ENCODE peak calls at places on chromosomes 2 and 18, in four cellular contexts. One of them, this sample, is unnamed.

GRCh38 chr18:59502222-59502898 is 143.3 kb upstream of the LMAN1 start:
- DNase-seq in psoas muscle: no peak
- DNase-seq in dorsolateral prefrontal cortex: no peak
- DNase-seq in WERI-Rb-1: no peak
- DNase-seq in this sample: no peak

GRCh38 chr2:234102112-234102511 is 51.6 kb downstream of the SPP2 start:
- DNase-seq in psoas muscle: no peak
- DNase-seq in dorsolateral prefrontal cortex: no peak
- DNase-seq in WERI-Rb-1: no peak
- DNase-seq in this sample: no peak

GRCh38 chr18:74476154-74476553 is 19.0 kb upstream of the DIPK1C start:
- DNase-seq in psoas muscle: peak; percentile 60
- DNase-seq in dorsolateral prefrontal cortex: peak; percentile 71
- DNase-seq in WERI-Rb-1: peak; percentile 75
- DNase-seq in this sample: no peak

GRCh38 chr2:115165529-115166109 is 723.2 kb downstream of the DPP10 start:
- DNase-seq in psoas muscle: no peak
- DNase-seq in dorsolateral prefrontal cortex: no peak
- DNase-seq in WERI-Rb-1: peak; percentile 30
- DNase-seq in this sample: no peak

GRCh38 chr2:10668402-10669012 is 21.3 kb downstream of the NOL10 start:
- DNase-seq in psoas muscle: no peak
- DNase-seq in dorsolateral prefrontal cortex: no peak
- DNase-seq in WERI-Rb-1: no peak
- DNase-seq in this sample: peak; percentile 72

GRCh38 chr18:40868110-40868858 is 1086.8 kb upstream of the PIK3C3 start:
- DNase-seq in psoas muscle: no peak
- DNase-seq in dorsolateral prefrontal cortex: no peak
- DNase-seq in WERI-Rb-1: no peak
- DNase-seq in this sample: no peak

GRCh38 chr2:219517954-219518778 is 3.9 kb downstream of the ASIC4 start:
- DNase-seq in psoas muscle: no peak
- DNase-seq in dorsolateral prefrontal cortex: no peak
- DNase-seq in WERI-Rb-1: peak; percentile 91
- DNase-seq in this sample: no peak

GRCh38 chr2:226515344-226516055 is 284.1 kb downstream of the IRS1 start:
- DNase-seq in psoas muscle: no peak
- DNase-seq in dorsolateral prefrontal cortex: no peak
- DNase-seq in WERI-Rb-1: no peak
- DNase-seq in this sample: no peak

GRCh38 chr2:64562148-64562784 is 38.1 kb downstream of the AFTPH start:
- DNase-seq in psoas muscle: no peak
- DNase-seq in dorsolateral prefrontal cortex: no peak
- DNase-seq in WERI-Rb-1: no peak
- DNase-seq in this sample: no peak

GRCh38 chr18:34511435-34511834 is 198.7 kb upstream of the DTNA start:
- DNase-seq in psoas muscle: no peak
- DNase-seq in dorsolateral prefrontal cortex: no peak
- DNase-seq in WERI-Rb-1: no peak
- DNase-seq in this sample: no peak

GRCh38 chr18:71036783-71037182 is 747.9 kb downstream of the SOCS6 start:
- DNase-seq in psoas muscle: no peak
- DNase-seq in dorsolateral prefrontal cortex: no peak
- DNase-seq in WERI-Rb-1: no peak
- DNase-seq in this sample: no peak

GRCh38 chr2:161223139-161223732 is 63.0 kb downstream of the TANK start:
- DNase-seq in psoas muscle: no peak
- DNase-seq in dorsolateral prefrontal cortex: no peak
- DNase-seq in WERI-Rb-1: no peak
- DNase-seq in this sample: no peak

GRCh38 chr2:37276291-37276690 is 44.8 kb downstream of the NDUFAF7 start:
- DNase-seq in psoas muscle: no peak
- DNase-seq in dorsolateral prefrontal cortex: no peak
- DNase-seq in WERI-Rb-1: no peak
- DNase-seq in this sample: no peak

GRCh38 chr2:224175538-224175937 is 136.5 kb upstream of the SERPINE2 start:
- DNase-seq in psoas muscle: no peak
- DNase-seq in dorsolateral prefrontal cortex: no peak
- DNase-seq in WERI-Rb-1: no peak
- DNase-seq in this sample: no peak

GRCh38 chr2:173402405-173402974 is 47.8 kb downstream of the CDCA7 start:
- DNase-seq in psoas muscle: peak; percentile 83
- DNase-seq in dorsolateral prefrontal cortex: peak; percentile 69
- DNase-seq in WERI-Rb-1: peak; percentile 92
- DNase-seq in this sample: peak; percentile 80

GRCh38 chr2:215395687-215396460 is 40.0 kb downstream of the FN1 start:
- DNase-seq in psoas muscle: no peak
- DNase-seq in dorsolateral prefrontal cortex: no peak
- DNase-seq in WERI-Rb-1: no peak
- DNase-seq in this sample: no peak

GRCh38 chr2:9757430-9758287 is 85.6 kb upstream of the TAF1B start:
- DNase-seq in psoas muscle: peak; percentile 87
- DNase-seq in dorsolateral prefrontal cortex: peak; percentile 46
- DNase-seq in WERI-Rb-1: no peak
- DNase-seq in this sample: no peak

GRCh38 chr2:64485961-64486360 is 32.0 kb downstream of the LGALSL start:
- DNase-seq in psoas muscle: peak; percentile 63
- DNase-seq in dorsolateral prefrontal cortex: no peak
- DNase-seq in WERI-Rb-1: no peak
- DNase-seq in this sample: no peak

GRCh38 chr2:13651684-13652131 is 935.0 kb downstream of the TRIB2 start:
- DNase-seq in psoas muscle: no peak
- DNase-seq in dorsolateral prefrontal cortex: no peak
- DNase-seq in WERI-Rb-1: no peak
- DNase-seq in this sample: no peak

GRCh38 chr2:29802976-29803375 is 118.4 kb downstream of the ALK start:
- DNase-seq in psoas muscle: no peak
- DNase-seq in dorsolateral prefrontal cortex: no peak
- DNase-seq in WERI-Rb-1: no peak
- DNase-seq in this sample: no peak

GRCh38 chr2:7468955-7469354 is 551.7 kb downstream of the RNF144A start:
- DNase-seq in psoas muscle: no peak
- DNase-seq in dorsolateral prefrontal cortex: no peak
- DNase-seq in WERI-Rb-1: no peak
- DNase-seq in this sample: no peak

GRCh38 chr18:48942554-48943261 is 8.1 kb downstream of the SMAD7 start:
- DNase-seq in psoas muscle: no peak
- DNase-seq in dorsolateral prefrontal cortex: no peak
- DNase-seq in WERI-Rb-1: no peak
- DNase-seq in this sample: no peak

GRCh38 chr18:13376298-13376840 is 157.8 kb downstream of the LDLRAD4 start:
- DNase-seq in psoas muscle: no peak
- DNase-seq in dorsolateral prefrontal cortex: no peak
- DNase-seq in WERI-Rb-1: no peak
- DNase-seq in this sample: no peak

GRCh38 chr2:201971516-201972228 is 62.0 kb upstream of the FZD7 start:
- DNase-seq in psoas muscle: no peak
- DNase-seq in dorsolateral prefrontal cortex: no peak
- DNase-seq in WERI-Rb-1: no peak
- DNase-seq in this sample: no peak

GRCh38 chr18:59537581-59537980 is 159.6 kb downstream of the CCBE1 start:
- DNase-seq in psoas muscle: no peak
- DNase-seq in dorsolateral prefrontal cortex: no peak
- DNase-seq in WERI-Rb-1: no peak
- DNase-seq in this sample: no peak

GRCh38 chr2:237171396-237171795 is 85.7 kb downstream of the COPS8 start:
- DNase-seq in psoas muscle: no peak
- DNase-seq in dorsolateral prefrontal cortex: no peak
- DNase-seq in WERI-Rb-1: no peak
- DNase-seq in this sample: no peak
- TF ChIP-seq CTCF in psoas muscle: peak; percentile 20
- TF ChIP-seq CTCF in dorsolateral prefrontal cortex: no peak
- TF ChIP-seq CTCF in WERI-Rb-1: no peak
- TF ChIP-seq CTCF in this sample: no peak

DNA sequence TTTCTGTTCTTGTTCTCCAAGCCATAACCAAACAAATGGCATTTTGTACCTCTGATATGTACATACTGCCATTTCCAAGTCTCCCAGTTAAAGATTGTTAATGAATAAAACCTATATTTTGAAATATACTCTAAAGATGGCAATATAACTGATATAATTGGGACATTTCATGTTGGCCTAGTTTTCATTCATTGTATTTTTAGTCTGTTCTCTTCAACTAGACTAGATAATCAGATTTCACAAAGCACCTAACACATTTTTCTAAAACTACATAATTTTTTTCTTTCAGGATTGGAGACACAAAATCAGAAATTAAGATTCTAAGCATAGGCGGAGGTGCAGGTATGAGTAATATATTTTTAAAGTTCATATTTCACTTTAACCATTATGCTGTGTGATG is 5.6 kb downstream of the HNMT start:
- DNase-seq in psoas muscle: no peak
- DNase-seq in dorsolateral prefrontal cortex: no peak
- DNase-seq in WERI-Rb-1: no peak
- DNase-seq in this sample: no peak
- TF ChIP-seq CTCF in psoas muscle: no peak
- TF ChIP-seq CTCF in dorsolateral prefrontal cortex: no peak
- TF ChIP-seq CTCF in WERI-Rb-1: no peak
- TF ChIP-seq CTCF in this sample: no peak

GRCh38 chr18:42095732-42096377 is 140.8 kb downstream of the PIK3C3 start:
- DNase-seq in psoas muscle: no peak
- DNase-seq in dorsolateral prefrontal cortex: no peak
- DNase-seq in WERI-Rb-1: no peak
- DNase-seq in this sample: no peak
- TF ChIP-seq CTCF in psoas muscle: no peak
- TF ChIP-seq CTCF in dorsolateral prefrontal cortex: no peak
- TF ChIP-seq CTCF in WERI-Rb-1: no peak
- TF ChIP-seq CTCF in this sample: no peak

GRCh38 chr2:154443919-154444318 is 254.6 kb upstream of the KCNJ3 start:
- DNase-seq in psoas muscle: no peak
- DNase-seq in dorsolateral prefrontal cortex: no peak
- DNase-seq in WERI-Rb-1: no peak
- DNase-seq in this sample: no peak

GRCh38 chr2:154437104-154437503 is 261.4 kb upstream of the KCNJ3 start:
- DNase-seq in psoas muscle: no peak
- DNase-seq in dorsolateral prefrontal cortex: no peak
- DNase-seq in WERI-Rb-1: no peak
- DNase-seq in this sample: no peak

DNA sequence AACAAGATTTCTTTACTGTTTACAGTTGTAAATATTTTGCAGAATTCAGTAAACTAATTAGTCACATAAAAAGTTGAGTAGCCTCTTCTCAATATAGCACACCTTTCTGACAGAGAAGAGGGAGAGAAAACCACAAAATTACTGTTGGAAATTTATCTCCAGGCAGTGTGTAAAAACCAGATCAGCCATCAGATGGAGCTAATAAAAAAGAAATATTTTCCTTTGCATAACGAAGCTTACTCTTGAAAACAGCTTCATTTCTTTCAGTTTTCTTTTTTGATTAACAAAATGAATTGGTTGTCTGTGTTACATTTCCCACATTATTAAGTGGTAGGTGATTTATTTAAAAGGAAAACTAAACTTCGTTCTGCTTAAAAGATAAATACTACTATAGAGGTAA is 259.3 kb upstream of the KCNJ3 start:
- DNase-seq in psoas muscle: no peak
- DNase-seq in dorsolateral prefrontal cortex: no peak
- DNase-seq in WERI-Rb-1: no peak
- DNase-seq in this sample: no peak
- TF ChIP-seq CTCF in psoas muscle: peak; percentile 10
- TF ChIP-seq CTCF in dorsolateral prefrontal cortex: no peak
- TF ChIP-seq CTCF in WERI-Rb-1: no peak
- TF ChIP-seq CTCF in this sample: no peak

GRCh38 chr18:47531759-47532158 is 280.3 kb upstream of the SKOR2 start:
- DNase-seq in psoas muscle: no peak
- DNase-seq in dorsolateral prefrontal cortex: no peak
- DNase-seq in WERI-Rb-1: peak; percentile 24
- DNase-seq in this sample: no peak
- TF ChIP-seq CTCF in psoas muscle: no peak
- TF ChIP-seq CTCF in dorsolateral prefrontal cortex: no peak
- TF ChIP-seq CTCF in WERI-Rb-1: peak; percentile 50
- TF ChIP-seq CTCF in this sample: no peak

DNA sequence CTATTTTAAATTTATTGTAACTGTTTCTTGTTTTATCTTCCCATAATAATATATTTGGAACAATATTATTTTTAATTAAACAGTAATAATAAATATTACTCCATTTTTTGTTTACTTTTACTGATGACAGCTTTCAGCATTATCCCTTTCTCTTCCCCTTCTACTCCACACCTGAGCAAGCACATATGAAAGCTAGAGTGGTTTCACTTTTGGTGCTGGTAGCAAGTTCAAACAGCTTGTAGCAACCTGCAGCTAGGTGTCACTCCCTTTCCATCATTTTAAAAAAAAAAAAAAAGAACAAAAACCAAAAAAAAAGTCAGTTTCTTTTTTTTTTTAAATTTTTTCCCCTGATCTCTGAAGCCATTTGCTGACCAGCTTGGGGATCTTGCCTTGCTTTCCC is 801.8 kb downstream of the CCDC85A start:
- DNase-seq in psoas muscle: no peak
- DNase-seq in dorsolateral prefrontal cortex: no peak
- DNase-seq in WERI-Rb-1: no peak
- DNase-seq in this sample: no peak
- TF ChIP-seq CTCF in psoas muscle: no peak
- TF ChIP-seq CTCF in dorsolateral prefrontal cortex: no peak
- TF ChIP-seq CTCF in WERI-Rb-1: no peak
- TF ChIP-seq CTCF in this sample: no peak

DNA sequence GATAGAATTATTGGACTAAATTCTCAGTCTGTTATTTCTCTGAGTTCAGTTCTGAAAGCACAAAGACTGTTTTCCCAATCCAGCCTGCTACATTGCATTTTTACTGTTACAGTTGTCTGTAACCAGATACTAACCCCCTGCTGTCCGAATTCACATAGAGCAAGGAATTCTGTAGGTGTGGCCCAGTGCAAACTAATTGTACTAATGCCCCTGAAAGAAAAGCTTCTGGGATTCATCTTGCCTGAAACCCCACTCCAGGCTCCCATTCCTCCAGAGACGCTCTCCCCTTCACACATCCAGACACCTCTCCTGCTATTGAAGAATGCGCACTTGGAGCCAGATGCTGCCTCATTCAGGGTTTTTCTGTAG is 127.0 kb downstream of the TTC32 start:
- DNase-seq in psoas muscle: no peak
- DNase-seq in dorsolateral prefrontal cortex: no peak
- DNase-seq in WERI-Rb-1: no peak
- DNase-seq in this sample: no peak
- TF ChIP-seq CTCF in psoas muscle: no peak
- TF ChIP-seq CTCF in dorsolateral prefrontal cortex: no peak
- TF ChIP-seq CTCF in WERI-Rb-1: no peak
- TF ChIP-seq CTCF in this sample: no peak

GRCh38 chr2:145123606-145124005 is 603.7 kb upstream of the ZEB2 start:
- DNase-seq in psoas muscle: no peak
- DNase-seq in dorsolateral prefrontal cortex: no peak
- DNase-seq in WERI-Rb-1: peak; percentile 7
- DNase-seq in this sample: peak; percentile 27
- TF ChIP-seq CTCF in psoas muscle: no peak
- TF ChIP-seq CTCF in dorsolateral prefrontal cortex: no peak
- TF ChIP-seq CTCF in WERI-Rb-1: no peak
- TF ChIP-seq CTCF in this sample: no peak

This sample was measured in mucosa of descending colon.